ENCODE peak calls at places on chromosomes 3 and 15, in seven cellular contexts. One of them, this sample, is unnamed.

GRCh38 chr15:85306946-85307686 is 73.3 kb upstream of the AKAP13 start:
- DNase-seq in activated T-cell treated with anti-CD3 and anti-CD28 coated beads for 48 hours: no peak
- DNase-seq in T1000: no peak
- DNase-seq in M059J: no peak
- DNase-seq in activated naive CD8-positive, alpha-beta T cell treated with anti-CD3 and anti-CD28 coated beads, Interleukin-2, amount 50 U/mL, for 24 hours: no peak
- DNase-seq in hippocampal formation: no peak
- DNase-seq in NCI-H1930: no peak
- DNase-seq in this sample: no peak

GRCh38 chr3:62956411-62956810 is 81.2 kb upstream of the CADPS start:
- DNase-seq in activated T-cell treated with anti-CD3 and anti-CD28 coated beads for 48 hours: no peak
- DNase-seq in T1000: no peak
- DNase-seq in M059J: no peak
- DNase-seq in activated naive CD8-positive, alpha-beta T cell treated with anti-CD3 and anti-CD28 coated beads, Interleukin-2, amount 50 U/mL, for 24 hours: no peak
- DNase-seq in hippocampal formation: no peak
- DNase-seq in NCI-H1930: no peak
- DNase-seq in this sample: no peak

GRCh38 chr3:155281892-155282291 is 11.6 kb downstream of the STRIT1 start:
- DNase-seq in activated T-cell treated with anti-CD3 and anti-CD28 coated beads for 48 hours: no peak
- DNase-seq in T1000: no peak
- DNase-seq in M059J: peak
- DNase-seq in activated naive CD8-positive, alpha-beta T cell treated with anti-CD3 and anti-CD28 coated beads, Interleukin-2, amount 50 U/mL, for 24 hours: no peak
- DNase-seq in hippocampal formation: no peak
- DNase-seq in NCI-H1930: no peak
- DNase-seq in this sample: no peak

GRCh38 chr3:197088370-197088769 is 58.8 kb upstream of the MELTF start:
- DNase-seq in activated T-cell treated with anti-CD3 and anti-CD28 coated beads for 48 hours: no peak
- DNase-seq in T1000: no peak
- DNase-seq in M059J: no peak
- DNase-seq in activated naive CD8-positive, alpha-beta T cell treated with anti-CD3 and anti-CD28 coated beads, Interleukin-2, amount 50 U/mL, for 24 hours: no peak
- DNase-seq in hippocampal formation: no peak
- DNase-seq in NCI-H1930: no peak
- DNase-seq in this sample: no peak

GRCh38 chr3:189186093-189186492 is 14.3 kb downstream of the TPRG1 start:
- DNase-seq in activated T-cell treated with anti-CD3 and anti-CD28 coated beads for 48 hours: no peak
- DNase-seq in T1000: no peak
- DNase-seq in M059J: peak
- DNase-seq in activated naive CD8-positive, alpha-beta T cell treated with anti-CD3 and anti-CD28 coated beads, Interleukin-2, amount 50 U/mL, for 24 hours: no peak
- DNase-seq in hippocampal formation: no peak
- DNase-seq in NCI-H1930: no peak
- DNase-seq in this sample: no peak

GRCh38 chr3:105315157-105315556 is 51.6 kb upstream of the ALCAM start:
- DNase-seq in activated T-cell treated with anti-CD3 and anti-CD28 coated beads for 48 hours: no peak
- DNase-seq in T1000: no peak
- DNase-seq in M059J: no peak
- DNase-seq in activated naive CD8-positive, alpha-beta T cell treated with anti-CD3 and anti-CD28 coated beads, Interleukin-2, amount 50 U/mL, for 24 hours: no peak
- DNase-seq in hippocampal formation: no peak
- DNase-seq in NCI-H1930: no peak
- DNase-seq in this sample: no peak

GRCh38 chr3:170806676-170807075 is 63.3 kb downstream of the RPL22L1 start:
- DNase-seq in activated T-cell treated with anti-CD3 and anti-CD28 coated beads for 48 hours: no peak
- DNase-seq in T1000: no peak
- DNase-seq in M059J: peak
- DNase-seq in activated naive CD8-positive, alpha-beta T cell treated with anti-CD3 and anti-CD28 coated beads, Interleukin-2, amount 50 U/mL, for 24 hours: no peak
- DNase-seq in hippocampal formation: no peak
- DNase-seq in NCI-H1930: no peak
- DNase-seq in this sample: no peak

GRCh38 chr15:37289109-37289765 is 188.9 kb upstream of the MEIS2 start:
- DNase-seq in activated T-cell treated with anti-CD3 and anti-CD28 coated beads for 48 hours: no peak
- DNase-seq in T1000: no peak
- DNase-seq in M059J: peak
- DNase-seq in activated naive CD8-positive, alpha-beta T cell treated with anti-CD3 and anti-CD28 coated beads, Interleukin-2, amount 50 U/mL, for 24 hours: no peak
- DNase-seq in hippocampal formation: no peak
- DNase-seq in NCI-H1930: no peak
- DNase-seq in this sample: no peak

GRCh38 chr3:71849674-71850073 is 64.7 kb upstream of the PROK2 start:
- DNase-seq in activated T-cell treated with anti-CD3 and anti-CD28 coated beads for 48 hours: no peak
- DNase-seq in T1000: no peak
- DNase-seq in M059J: no peak
- DNase-seq in activated naive CD8-positive, alpha-beta T cell treated with anti-CD3 and anti-CD28 coated beads, Interleukin-2, amount 50 U/mL, for 24 hours: no peak
- DNase-seq in hippocampal formation: no peak
- DNase-seq in NCI-H1930: no peak
- DNase-seq in this sample: no peak

GRCh38 chr3:115680802-115681345 is 57.6 kb downstream of the GAP43 start:
- DNase-seq in activated T-cell treated with anti-CD3 and anti-CD28 coated beads for 48 hours: no peak
- DNase-seq in T1000: no peak
- DNase-seq in M059J: peak
- DNase-seq in activated naive CD8-positive, alpha-beta T cell treated with anti-CD3 and anti-CD28 coated beads, Interleukin-2, amount 50 U/mL, for 24 hours: no peak
- DNase-seq in hippocampal formation: no peak
- DNase-seq in NCI-H1930: no peak
- DNase-seq in this sample: no peak

This sample was measured in amniotic stem cell.